ENCODE peak calls at places on chromosomes 6 and 20, in eight cellular contexts. I is RWPE1, E is SW480, O is HEK293T, G is ELF-1, M is T-helper 2 cell, W is SJSA1, Y is A172. V is an unnamed sample.

GRCh38 chr6:71072508-71072907 is 115.6 kb upstream of the B3GAT2 start:
- DNase-seq in I (no peak), E (no peak), O (peak; percentile 16), G (no peak), M (no peak), W (no peak), Y (no peak), V (no peak)

GRCh38 chr20:1376453-1377270 is 16.2 kb downstream of the FKBP1A start:
- DNase-seq in I (no peak), E (no peak), O (no peak), G (no peak), M (no peak), W (no peak), Y (no peak), V (no peak)

GRCh38 chr20:47464380-47465101 is 37.1 kb upstream of the NCOA3 start:
- DNase-seq in I (peak; percentile 99), E (peak; percentile 45), O (peak; percentile 31), G (no peak), M (no peak), W (peak; percentile 50), Y (peak; percentile 94), V (no peak)

GRCh38 chr6:13538600-13538999 is 35.8 kb upstream of the SIRT5 start:
- DNase-seq in I (no peak), E (no peak), O (no peak), G (no peak), M (no peak), W (no peak), Y (no peak), V (no peak)

GRCh38 chr6:149905371-149905910 is 7.5 kb upstream of the RAET1E start:
- DNase-seq in I (no peak), E (no peak), O (no peak), G (no peak), M (no peak), W (no peak), Y (no peak), V (no peak)

GRCh38 chr6:111589366-111589765 is 16.3 kb downstream of the TRAF3IP2 start:
- DNase-seq in I (peak; percentile 95), E (peak; percentile 85), O (no peak), G (no peak), M (no peak), W (peak; percentile 86), Y (peak; percentile 90), V (no peak)

GRCh38 chr6:168525926-168526630 is 85.1 kb downstream of the SMOC2 start:
- DNase-seq in I (no peak), E (no peak), O (no peak), G (no peak), M (no peak), W (no peak), Y (no peak), V (no peak)

GRCh38 chr6:16871047-16871446 is 109.8 kb upstream of the ATXN1 start:
- DNase-seq in I (no peak), E (no peak), O (no peak), G (no peak), M (no peak), W (no peak), Y (no peak), V (no peak)

GRCh38 chr20:37396520-37397075 is 50.7 kb downstream of the SRC start:
- DNase-seq in I (no peak), E (no peak), O (no peak), G (peak; percentile 96), M (no peak), W (no peak), Y (no peak), V (no peak)

GRCh38 chr6:24357336-24358218 is at the start of gene DCDC2:
- DNase-seq in I (no peak), E (peak; percentile 91), O (no peak), G (peak; percentile 79), M (peak; percentile 9), W (no peak), Y (no peak), V (peak; percentile 60)

GRCh38 chr20:3808141-3808479 is 12.0 kb downstream of the CDC25B start:
- DNase-seq in I (peak; percentile 86), E (peak; percentile 97), O (no peak), G (peak; percentile 78), M (no peak), W (no peak), Y (peak; percentile 99), V (no peak)

GRCh38 chr6:108587258-108588059 is 26.7 kb downstream of the FOXO3 start:
- DNase-seq in I (peak; percentile 54), E (no peak), O (no peak), G (no peak), M (no peak), W (peak; percentile 72), Y (peak; percentile 48), V (no peak)

GRCh38 chr6:71190809-71191208 is 97.8 kb upstream of the OGFRL1 start:
- DNase-seq in I (peak; percentile 30), E (peak; percentile 4), O (no peak), G (no peak), M (no peak), W (peak; percentile 36), Y (peak; percentile 30), V (no peak)

GRCh38 chr20:36687850-36688249 is 41.9 kb upstream of the SLA2 start:
- DNase-seq in I (no peak), E (no peak), O (no peak), G (no peak), M (no peak), W (no peak), Y (no peak), V (no peak)

GRCh38 chr6:29708432-29709177 is 14.6 kb upstream of the HLA-F start:
- DNase-seq in I (no peak), E (no peak), O (no peak), G (no peak), M (no peak), W (no peak), Y (no peak), V (peak; percentile 71)

GRCh38 chr6:101150226-101150625 is 243.3 kb upstream of the GRIK2 start:
- DNase-seq in I (no peak), E (no peak), O (no peak), G (peak; percentile 4), M (no peak), W (no peak), Y (no peak), V (no peak)

GRCh38 chr20:16864069-16864468 is 115.9 kb downstream of the OTOR start:
- DNase-seq in I (no peak), E (peak; percentile 26), O (no peak), G (no peak), M (no peak), W (peak; percentile 46), Y (peak; percentile 1), V (no peak)

GRCh38 chr6:144675231-144675861 is 390.2 kb downstream of the UTRN start:
- DNase-seq in I (no peak), E (no peak), O (no peak), G (no peak), M (no peak), W (no peak), Y (no peak), V (no peak)

GRCh38 chr6:52995913-52996685 is 1.0 kb upstream of the GSTA4 start:
- DNase-seq in I (no peak), E (peak; percentile 75), O (peak; percentile 25), G (peak; percentile 81), M (no peak), W (peak; percentile 74), Y (peak; percentile 75), V (peak; percentile 33)

GRCh38 chr6:2166717-2167116 is 78.7 kb downstream of the GMDS start:
- DNase-seq in I (no peak), E (no peak), O (no peak), G (no peak), M (no peak), W (no peak), Y (no peak), V (no peak)

GRCh38 chr20:51486197-51487005 is 56.1 kb downstream of the NFATC2 start:
- DNase-seq in I (no peak), E (no peak), O (no peak), G (no peak), M (no peak), W (no peak), Y (no peak), V (no peak)

V was measured in CD8-positive, alpha-beta T cell.